ENCODE peak calls at places on chromosome 1, in eight cellular contexts. C, W, M, V, Z, Q, D and X are unnamed samples.

GRCh38 chr1:78619029-78619428 is 1.2 kb upstream of the IFI44L start:
- DNase-seq in W (no peak), V (no peak), C (no peak), Q (no peak), D (no peak), Z (no peak), M (no peak), X (no peak)

GRCh38 chr1:212955098-212955497 is 4.8 kb downstream of the VASH2 start:
- DNase-seq in C (no peak), Q (no peak), W (no peak), D (no peak), V (peak), M (no peak), Z (no peak), X (no peak)

GRCh38 chr1:36523850-36524249 is 41.1 kb upstream of the CSF3R start:
- DNase-seq in Z (peak), M (no peak), Q (no peak), D (no peak), W (no peak), C (no peak), V (no peak), X (peak)

GRCh38 chr1:228513244-228513900 is 26.2 kb downstream of the RNF187 start:
- DNase-seq in M (no peak), V (no peak), W (no peak), Q (no peak), C (no peak), Z (no peak), D (no peak), X (no peak)

GRCh38 chr1:160813215-160813614 is 17.2 kb downstream of the LY9 start:
- DNase-seq in D (no peak), W (no peak), M (no peak), V (peak), C (no peak), Q (no peak), Z (no peak), X (no peak)

GRCh38 chr1:162229534-162229933 is 147.1 kb downstream of the SPATA46 start:
- DNase-seq in M (no peak), C (no peak), W (no peak), Q (no peak), Z (no peak), V (no peak), D (no peak), X (no peak)

GRCh38 chr1:39258925-39259244 is 54.4 kb downstream of the MACF1 start:
- DNase-seq in C (no peak), Z (no peak), W (no peak), V (no peak), M (no peak), Q (no peak), D (no peak), X (no peak)

GRCh38 chr1:151060241-151061011 is at the start of gene MLLT11:
- DNase-seq in M (peak), C (no peak), D (peak), W (peak), Q (peak), Z (no peak), V (no peak), X (peak)

GRCh38 chr1:32798679-32799416 is 18.3 kb downstream of the YARS1 start:
- DNase-seq in Z (no peak), M (no peak), W (no peak), D (no peak), Q (no peak), V (peak), C (no peak), X (peak)

GRCh38 chr1:84758968-84759491 is 68.8 kb upstream of the SSX2IP start:
- DNase-seq in C (no peak), D (peak), V (no peak), M (no peak), Z (no peak), Q (no peak), W (peak), X (peak)

GRCh38 chr1:27604579-27605299 is 795 bp upstream of the AHDC1 start:
- DNase-seq in M (peak), D (no peak), V (no peak), Z (no peak), C (no peak), W (no peak), Q (peak), X (no peak)

GRCh38 chr1:248114890-248115289 is 19.9 kb downstream of the OR2L13 start:
- DNase-seq in Z (no peak), D (no peak), W (no peak), Q (no peak), C (no peak), M (no peak), V (no peak), X (no peak)

GRCh38 chr1:223538921-223539445 is 126.5 kb downstream of the CAPN8 start:
- DNase-seq in Q (no peak), W (no peak), M (no peak), V (no peak), D (no peak), Z (no peak), C (no peak), X (no peak)

GRCh38 chr1:235632538-235633219 is 16.9 kb downstream of the GNG4 start:
- DNase-seq in C (no peak), W (no peak), V (peak), M (peak), Z (no peak), D (peak), Q (no peak), X (peak)

GRCh38 chr1:206582537-206583460 is 29.5 kb downstream of the EIF2D start:
- DNase-seq in Q (no peak), D (no peak), Z (no peak), C (no peak), M (no peak), V (no peak), W (no peak), X (peak)

GRCh38 chr1:10924030-10924429 is 88.4 kb upstream of the TARDBP start:
- DNase-seq in D (no peak), M (no peak), W (no peak), C (no peak), V (no peak), Q (no peak), Z (no peak), X (no peak)

GRCh38 chr1:19439464-19440171 is 45.7 kb downstream of the CAPZB start:
- DNase-seq in Z (peak), D (no peak), M (peak), W (no peak), V (peak), C (no peak), Q (no peak), X (peak)

GRCh38 chr1:24418898-24419628 is 3.5 kb downstream of the NIPAL3 start:
- DNase-seq in D (no peak), M (no peak), Q (no peak), Z (no peak), C (peak), V (no peak), W (no peak), X (peak)

DNA sequence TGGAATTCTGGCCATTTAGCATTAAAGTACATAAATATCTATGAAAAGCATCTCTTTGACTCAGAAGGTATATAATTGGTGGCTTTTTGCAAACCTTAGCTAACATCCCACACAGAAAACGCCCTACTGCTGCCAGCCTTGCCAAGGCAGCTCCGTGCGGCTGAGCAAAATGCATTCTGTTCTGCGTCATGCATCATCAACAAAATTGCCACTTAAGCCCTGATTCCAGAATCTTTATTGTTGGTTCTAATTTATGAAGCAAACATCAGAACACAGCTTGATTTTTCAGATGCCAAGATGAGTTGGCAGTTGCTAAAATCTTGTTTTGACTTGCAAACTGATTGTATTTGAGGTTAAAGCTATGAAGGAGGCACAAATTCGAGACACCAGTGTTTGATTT is 314.9 kb upstream of the DEPDC1 start:
- DNase-seq in M (no peak), V (no peak), Z (no peak), Q (no peak), D (no peak), C (no peak), W (no peak), X (no peak)
- TF ChIP-seq CTCF in M (no peak), V (no peak), Z (no peak), Q (no peak), D (no peak), C (no peak), W (no peak), X (no peak)

DNA sequence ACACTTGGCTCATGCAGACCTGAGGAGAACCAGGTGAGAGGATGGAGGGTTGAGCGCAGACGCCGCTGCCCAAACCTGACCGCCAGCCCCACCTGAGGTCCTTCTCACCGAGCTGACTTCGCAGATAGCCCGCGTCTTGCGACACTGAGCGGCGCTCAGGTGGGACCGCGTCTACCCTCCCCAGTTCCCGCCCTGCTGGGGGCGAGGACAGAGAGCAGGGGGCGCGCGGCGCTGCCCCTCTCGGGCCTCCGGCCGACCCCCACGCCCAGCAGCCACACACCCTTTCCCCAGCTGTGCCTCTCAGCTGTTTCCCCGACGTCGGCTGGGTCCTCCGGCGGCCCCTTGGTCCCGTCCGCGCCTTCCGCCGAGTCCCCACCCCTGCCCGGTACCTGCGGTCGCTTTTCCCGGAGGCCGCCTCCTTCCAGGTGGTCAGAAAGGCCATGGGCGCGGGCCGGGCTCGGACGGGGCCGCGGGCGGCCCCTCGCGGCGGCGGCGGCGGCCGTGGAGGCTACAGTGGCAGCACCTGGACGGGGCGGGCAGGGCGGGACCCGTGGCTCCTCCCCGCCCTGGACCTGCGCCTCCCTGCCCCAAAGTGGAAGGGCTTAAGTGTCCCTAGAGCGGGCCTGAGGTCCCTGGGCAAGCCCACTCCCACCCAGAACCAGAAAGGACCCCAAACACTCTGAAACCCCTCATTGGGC is 14.4 kb upstream of the TTC39A start:
- DNase-seq in Q (peak), M (peak), D (no peak), Z (no peak), C (peak), V (no peak), W (no peak), X (no peak)
- TF ChIP-seq CTCF in Q (no peak), M (peak), D (no peak), Z (peak), C (no peak), V (no peak), W (no peak), X (no peak)

GRCh38 chr1:166166701-166167394 is at the start of gene FAM78B:
- DNase-seq in C (peak), Z (peak), D (no peak), Q (peak), V (peak), M (peak), W (peak), X (peak)
- TF ChIP-seq CTCF in C (no peak), Z (peak), D (peak), Q (no peak), V (peak), M (peak), W (no peak), X (no peak)

DNA sequence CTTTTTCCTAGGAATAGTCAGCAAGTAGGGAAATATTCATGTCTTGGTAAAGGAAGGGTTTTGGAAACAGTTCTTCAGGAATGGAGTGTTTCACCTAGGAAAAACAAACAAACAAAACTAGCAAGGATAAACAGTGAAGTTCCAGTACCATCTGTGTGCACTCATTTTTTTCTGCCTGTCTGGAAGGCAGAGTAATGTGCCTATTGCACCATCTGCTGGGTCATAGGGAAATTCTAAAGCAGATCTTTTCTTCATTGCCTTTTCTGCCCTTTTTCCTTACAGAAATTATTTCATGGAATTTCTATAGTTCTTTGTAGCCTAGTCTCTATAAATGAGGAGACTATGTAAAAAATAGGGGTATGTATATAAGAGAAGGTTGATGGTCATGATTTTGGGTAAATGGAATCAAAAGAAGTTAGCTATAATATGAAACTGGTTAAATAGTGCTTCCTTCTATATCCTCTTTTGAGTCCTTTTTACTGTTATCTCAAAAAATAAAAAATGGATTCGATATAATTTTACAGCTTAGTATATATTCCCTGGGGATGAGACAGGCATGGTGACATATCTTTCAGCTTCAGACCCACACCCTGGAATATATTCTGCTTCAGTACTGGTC is 3.4 kb upstream of the HRNR start:
- DNase-seq in V (no peak), D (no peak), C (no peak), Q (no peak), Z (no peak), M (no peak), W (no peak), X (no peak)
- TF ChIP-seq CTCF in V (no peak), D (peak), C (no peak), Q (no peak), Z (peak), M (no peak), W (no peak), X (no peak)

DNA sequence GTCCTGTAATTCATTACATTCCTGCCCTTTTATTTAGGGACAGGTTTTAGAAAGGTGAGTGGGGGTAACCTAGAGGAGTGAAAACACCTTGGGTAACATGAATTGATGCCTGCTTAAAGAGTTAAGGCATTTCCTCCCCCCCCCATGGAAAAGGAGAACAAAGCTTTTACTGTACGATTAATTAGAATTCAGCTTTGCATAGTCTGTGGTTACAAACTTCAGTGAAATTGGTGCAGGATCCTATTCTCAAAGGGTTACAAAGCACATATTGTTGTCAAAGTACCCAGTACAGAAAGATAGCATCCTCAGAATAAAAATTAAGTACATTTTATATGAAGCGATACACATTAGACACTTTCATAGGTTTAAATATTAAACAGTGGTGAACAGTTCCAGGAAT is 172.4 kb downstream of the PDE4B start:
- DNase-seq in W (no peak), D (no peak), C (no peak), Z (no peak), Q (no peak), M (no peak), V (no peak), X (no peak)
- TF ChIP-seq CTCF in W (no peak), D (no peak), C (no peak), Z (no peak), Q (no peak), M (no peak), V (no peak), X (no peak)

GRCh38 chr1:149937779-149938178 is 1.1 kb upstream of the MTMR11 start:
- DNase-seq in W (no peak), D (no peak), C (no peak), Z (no peak), V (peak), M (no peak), Q (no peak), X (peak)

GRCh38 chr1:149942207-149942606 is 5.5 kb upstream of the MTMR11 start:
- DNase-seq in W (no peak), D (no peak), M (peak), C (no peak), V (no peak), Q (peak), Z (no peak), X (no peak)

GRCh38 chr1:149945206-149945605 is 8.5 kb upstream of the MTMR11 start:
- DNase-seq in V (no peak), Z (no peak), D (no peak), W (no peak), M (no peak), Q (no peak), C (no peak), X (no peak)

GRCh38 chr1:149940427-149940826 is 3.7 kb upstream of the MTMR11 start:
- DNase-seq in C (no peak), D (no peak), M (no peak), W (no peak), Z (no peak), V (no peak), Q (no peak), X (no peak)

GRCh38 chr1:149942885-149943284 is 6.2 kb upstream of the MTMR11 start:
- DNase-seq in Q (no peak), Z (no peak), V (no peak), C (no peak), W (no peak), D (no peak), M (no peak), X (no peak)
- TF ChIP-seq CTCF in Q (no peak), Z (no peak), V (no peak), C (no peak), W (no peak), D (no peak), M (no peak), X (no peak)

GRCh38 chr1:17735791-17736190 is 19.3 kb upstream of the ACTL8 start:
- DNase-seq in M (peak), V (no peak), Q (no peak), C (no peak), D (no peak), Z (no peak), W (no peak), X (no peak)

GRCh38 chr1:17735340-17735739 is 19.8 kb upstream of the ACTL8 start:
- DNase-seq in W (no peak), Z (no peak), M (no peak), V (no peak), C (no peak), D (no peak), Q (no peak), X (no peak)

GRCh38 chr1:17739050-17739449 is 16.1 kb upstream of the ACTL8 start:
- DNase-seq in M (no peak), Q (no peak), V (no peak), D (no peak), W (no peak), C (no peak), Z (no peak), X (no peak)

GRCh38 chr1:17734609-17735008 is 20.5 kb upstream of the ACTL8 start:
- DNase-seq in Z (no peak), D (no peak), W (no peak), C (no peak), Q (no peak), V (no peak), M (no peak), X (no peak)

DNA sequence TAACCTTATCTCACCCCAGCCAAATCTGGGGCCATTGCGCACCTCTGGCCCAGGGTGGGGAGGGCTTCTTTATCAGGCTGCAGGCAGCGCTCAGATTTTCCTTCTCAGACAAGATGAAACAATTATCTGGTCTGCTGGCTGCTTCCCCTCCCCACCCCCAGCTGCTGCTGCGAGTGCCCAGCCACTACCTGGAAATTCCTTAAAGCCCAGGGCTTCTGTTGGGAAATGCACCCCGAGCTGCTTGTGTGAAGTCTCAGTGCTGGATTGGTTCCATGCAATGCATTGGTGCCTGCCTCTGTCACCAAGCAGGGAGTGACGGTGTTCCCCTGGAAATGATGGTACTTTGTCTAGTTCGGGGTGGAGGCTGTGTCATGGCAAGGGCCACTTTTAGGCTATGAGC is 18.5 kb upstream of the ACTL8 start:
- DNase-seq in W (no peak), Q (no peak), V (no peak), D (no peak), Z (no peak), M (peak), C (no peak), X (no peak)
- TF ChIP-seq CTCF in W (no peak), Q (no peak), V (no peak), D (no peak), Z (no peak), M (no peak), C (no peak), X (no peak)